ENCODE peak calls at places on chromosomes 2 and 18, in six cellular contexts. F is germinal center, B is Daoy, U is activated T-helper 1 cell treated with Interleukin-2 at 50 U/mL for 16 hours, O is SW480, G is astrocyte. Q is an unnamed sample.

GRCh38 chr18:79402977-79403722 is 7.4 kb downstream of the NFATC1 start:
- DNase-seq in B (peak; percentile 32), F (peak; percentile 42), U (no peak), O (no peak), G (no peak), Q (peak; percentile 72)

GRCh38 chr2:234533631-234534030 is 36.8 kb upstream of the ARL4C start:
- DNase-seq in B (no peak), G (no peak), U (no peak), F (no peak), O (no peak), Q (no peak)

GRCh38 chr2:150207979-150208378 is 279.5 kb downstream of the RND3 start:
- DNase-seq in B (no peak), F (no peak), G (no peak), O (no peak), U (no peak), Q (no peak)

GRCh38 chr2:41657231-41657630 is 390.6 kb upstream of the PKDCC start:
- DNase-seq in O (no peak), U (no peak), G (no peak), B (no peak), F (no peak), Q (no peak)

GRCh38 chr18:78739843-78740677 is 239.6 kb upstream of the SALL3 start:
- DNase-seq in F (no peak), G (no peak), B (no peak), U (no peak), O (no peak), Q (peak; percentile 38)

GRCh38 chr18:65527879-65528633 is 222.8 kb upstream of the CDH7 start:
- DNase-seq in F (no peak), O (no peak), U (no peak), G (no peak), B (no peak), Q (no peak)

GRCh38 chr2:224983719-224984388 is 58.4 kb downstream of the DOCK10 start:
- DNase-seq in O (no peak), U (no peak), F (no peak), G (peak; percentile 47), B (no peak), Q (no peak)

GRCh38 chr18:12328179-12328823 is 20.3 kb downstream of the TUBB6 start:
- DNase-seq in O (no peak), U (no peak), B (no peak), F (no peak), G (no peak), Q (no peak)

GRCh38 chr2:236075802-236076201 is 92.4 kb downstream of the GBX2 start:
- DNase-seq in F (no peak), B (no peak), U (no peak), O (no peak), G (no peak), Q (no peak)

GRCh38 chr2:62215306-62216064 is 19.6 kb downstream of the B3GNT2 start:
- DNase-seq in F (no peak), O (no peak), U (no peak), G (peak; percentile 42), B (no peak), Q (peak; percentile 91)

GRCh38 chr2:46939596-46940359 is 24.2 kb upstream of the MCFD2 start:
- DNase-seq in O (peak; percentile 30), F (no peak), B (no peak), G (no peak), U (no peak), Q (peak; percentile 72)

GRCh38 chr2:8009010-8009597 is 672.8 kb upstream of the ID2 start:
- DNase-seq in B (no peak), G (peak; percentile 9), F (no peak), U (no peak), O (no peak), Q (peak; percentile 75)

GRCh38 chr2:26595146-26595545 is 46.0 kb downstream of the CIB4 start:
- DNase-seq in O (no peak), F (no peak), G (no peak), U (no peak), B (no peak), Q (peak; percentile 46)

GRCh38 chr18:58386780-58387179 is 242.1 kb downstream of the ALPK2 start:
- DNase-seq in F (no peak), G (no peak), U (no peak), B (no peak), O (no peak), Q (peak; percentile 40)

GRCh38 chr2:147520817-147521216 is 324.0 kb upstream of the ACVR2A start:
- DNase-seq in G (no peak), B (no peak), U (no peak), O (no peak), F (no peak), Q (no peak)

GRCh38 chr2:59585657-59586056 is 967.8 kb downstream of the BCL11A start:
- DNase-seq in B (no peak), U (no peak), G (no peak), F (no peak), O (no peak), Q (peak; percentile 71)

GRCh38 chr2:159557437-159558034 is 58.8 kb downstream of the BAZ2B start:
- DNase-seq in F (no peak), U (no peak), G (no peak), B (no peak), O (peak; percentile 17), Q (no peak)

GRCh38 chr2:134238371-134238770 is 15.5 kb upstream of the MGAT5 start:
- DNase-seq in B (no peak), U (no peak), O (no peak), G (no peak), F (no peak), Q (no peak)

GRCh38 chr2:287471-287885 is 413 bp downstream of the ALKAL2 start:
- DNase-seq in O (no peak), U (no peak), G (peak; percentile 34), B (peak; percentile 55), F (peak; percentile 38), Q (peak; percentile 74)

GRCh38 chr18:30139631-30140287 is 902.8 kb downstream of the DSC3 start:
- DNase-seq in G (no peak), F (no peak), U (no peak), B (no peak), O (no peak), Q (peak; percentile 67)

GRCh38 chr2:174614261-174614660 is 16.7 kb upstream of the WIPF1 start:
- DNase-seq in F (no peak), G (peak; percentile 91), U (no peak), B (peak; percentile 48), O (no peak), Q (no peak)

GRCh38 chr2:34789162-34789561 is 1190.1 kb upstream of the FAM98A start:
- DNase-seq in F (no peak), U (no peak), G (no peak), B (no peak), O (no peak), Q (no peak)

GRCh38 chr18:71327443-71328120 is 1038.7 kb downstream of the SOCS6 start:
- DNase-seq in G (no peak), U (no peak), B (no peak), F (no peak), O (no peak), Q (no peak)

GRCh38 chr2:173193925-173194324 is 118.3 kb downstream of the MAP3K20 start:
- DNase-seq in G (peak; percentile 65), B (no peak), F (no peak), O (no peak), U (no peak), Q (peak; percentile 74)

GRCh38 chr2:121530210-121530562 is 494 bp upstream of the RNU4ATAC start:
- DNase-seq in U (no peak), O (peak; percentile 80), B (peak; percentile 84), F (no peak), G (peak; percentile 71), Q (peak; percentile 94)

GRCh38 chr2:101577173-101577572 is 102.3 kb upstream of the RFX8 start:
- DNase-seq in B (no peak), G (no peak), F (no peak), U (no peak), O (no peak), Q (no peak)